ENCODE peak calls at places on chromosomes 12 and 14, in nine cellular contexts. K is nephron progenitor cell; S is HFFc6; N is GM10248; P is omental fat pad; R is LNCaP clone FGC; H is CD8-positive, alpha-beta T cell; T is endodermal cell; F is AG10803. D is an unnamed sample.
A peak's percentile ranks its signal among the peaks of the same experiment; 100 is the strongest.

GRCh38 chr12:115267464-115267863 is 583.5 kb upstream of the TBX3 start:
- DNase-seq in T (no peak), R (no peak), S (no peak), F (peak; percentile 48), H (no peak), P (no peak), K (no peak), N (no peak), D (no peak)

GRCh38 chr14:92501891-92502351 is 11.7 kb upstream of the RIN3 start:
- DNase-seq in F (peak; percentile 95), S (peak; percentile 57), H (no peak), T (peak; percentile 23), P (peak; percentile 14), K (no peak), N (no peak), R (no peak), D (no peak)

GRCh38 chr12:22982635-22983034 is 357.7 kb downstream of the ETNK1 start:
- DNase-seq in N (no peak), F (no peak), K (no peak), S (no peak), R (no peak), H (no peak), P (no peak), T (no peak), D (no peak)

GRCh38 chr14:41957459-41957858 is 350.8 kb downstream of the LRFN5 start:
- DNase-seq in S (no peak), N (no peak), R (peak; percentile 21), H (no peak), K (no peak), T (no peak), P (no peak), F (no peak), D (no peak)

GRCh38 chr14:78902010-78902623 is 731.9 kb downstream of the NRXN3 start:
- DNase-seq in T (peak; percentile 80), H (no peak), S (peak; percentile 24), R (peak; percentile 13), P (no peak), K (peak; percentile 66), F (peak; percentile 42), N (no peak), D (peak; percentile 58)

GRCh38 chr12:67650528-67651379 is 2.2 kb downstream of the DYRK2 start:
- DNase-seq in N (peak; percentile 40), P (no peak), R (no peak), T (peak; percentile 69), S (no peak), K (peak; percentile 12), H (no peak), F (no peak), D (no peak)

GRCh38 chr12:26465419-26466097 is 270.2 kb downstream of the SSPN start:
- DNase-seq in F (no peak), H (no peak), K (no peak), R (no peak), P (no peak), T (peak; percentile 70), N (no peak), S (no peak), D (no peak)

GRCh38 chr12:29591140-29592020 is 93.9 kb upstream of the OVCH1 start:
- DNase-seq in P (no peak), R (no peak), H (no peak), K (peak; percentile 50), F (peak; percentile 9), T (peak; percentile 88), N (no peak), S (no peak), D (no peak)

GRCh38 chr12:20492251-20492728 is 124.0 kb downstream of the PDE3A start:
- DNase-seq in H (no peak), R (no peak), P (no peak), N (no peak), K (no peak), S (peak; percentile 72), F (peak; percentile 39), T (no peak), D (no peak)

GRCh38 chr14:99118046-99118721 is 153.8 kb downstream of the BCL11B start:
- DNase-seq in K (peak; percentile 33), S (no peak), P (no peak), F (no peak), H (no peak), R (no peak), T (peak; percentile 63), N (no peak), D (no peak)

GRCh38 chr12:25839470-25839869 is 119.0 kb upstream of the RASSF8 start:
- DNase-seq in K (no peak), H (no peak), S (no peak), F (no peak), P (no peak), R (peak; percentile 84), T (no peak), N (no peak), D (no peak)

GRCh38 chr12:43407816-43408645 is 144.0 kb downstream of the ADAMTS20 start:
- DNase-seq in K (no peak), N (peak; percentile 11), F (peak; percentile 4), H (no peak), P (no peak), T (no peak), S (peak; percentile 30), R (no peak), D (no peak)

GRCh38 chr12:29223936-29224921 is 75.2 kb downstream of the FAR2 start:
- DNase-seq in K (no peak), N (no peak), R (no peak), P (no peak), F (no peak), H (no peak), S (no peak), T (no peak), D (no peak)

GRCh38 chr12:91007531-91008290 is 2.9 kb upstream of the EPYC start:
- DNase-seq in F (no peak), S (no peak), N (peak; percentile 7), T (no peak), P (no peak), H (no peak), R (no peak), K (no peak), D (no peak)

GRCh38 chr14:32206552-32206951 is 3.5 kb upstream of the RNU6-8 start:
- DNase-seq in K (no peak), S (no peak), H (no peak), T (no peak), P (no peak), N (no peak), R (no peak), F (no peak), D (no peak)

GRCh38 chr14:32209471-32209870 is 6.4 kb upstream of the RNU6-8 start:
- DNase-seq in N (no peak), R (no peak), P (no peak), H (no peak), T (no peak), S (no peak), K (no peak), F (no peak), D (no peak)

GRCh38 chr14:32212833-32213232 is 9.8 kb upstream of the RNU6-8 start:
- DNase-seq in H (no peak), K (no peak), T (no peak), N (no peak), S (no peak), R (no peak), P (no peak), F (no peak), D (no peak)

GRCh38 chr14:32208490-32208889 is 5.4 kb upstream of the RNU6-8 start:
- DNase-seq in N (no peak), H (no peak), P (no peak), F (no peak), S (no peak), T (no peak), K (no peak), R (no peak), D (no peak)

GRCh38 chr14:32211068-32211404 is 8.0 kb upstream of the RNU6-8 start:
- DNase-seq in F (no peak), K (no peak), N (no peak), H (no peak), T (no peak), S (no peak), R (no peak), P (no peak), D (no peak)
- TF ChIP-seq CTCF in F (no peak), K (no peak), N (no peak), H (no peak), T (no peak), S (no peak), R (no peak), P (no peak), D (no peak)

DNA sequence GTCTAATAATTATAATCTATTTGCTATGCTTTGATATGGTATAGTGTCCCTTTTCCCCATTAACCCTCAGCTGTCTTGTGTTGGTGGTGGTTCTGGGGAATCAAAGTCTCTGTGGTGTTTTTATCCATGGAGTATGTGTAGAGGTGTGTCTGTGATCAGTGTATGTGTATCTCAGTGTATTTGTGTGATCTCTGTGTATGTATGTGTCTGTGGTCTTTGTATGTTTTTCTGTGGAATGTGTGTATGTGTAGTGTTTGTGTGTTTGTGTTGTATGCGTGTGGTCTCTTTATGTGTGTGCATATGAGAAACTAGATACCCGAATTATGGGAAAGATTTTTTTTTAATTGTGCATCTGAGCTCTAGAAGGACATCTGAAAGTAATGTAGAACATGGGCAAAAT is 1.1 kb downstream of the GPR33 start:
- DNase-seq in R (no peak), T (no peak), H (no peak), P (no peak), F (no peak), S (no peak), N (no peak), K (no peak), D (no peak)
- TF ChIP-seq CTCF in R (no peak), T (no peak), H (no peak), P (no peak), F (no peak), S (no peak), N (no peak), K (no peak), D (no peak)

DNA sequence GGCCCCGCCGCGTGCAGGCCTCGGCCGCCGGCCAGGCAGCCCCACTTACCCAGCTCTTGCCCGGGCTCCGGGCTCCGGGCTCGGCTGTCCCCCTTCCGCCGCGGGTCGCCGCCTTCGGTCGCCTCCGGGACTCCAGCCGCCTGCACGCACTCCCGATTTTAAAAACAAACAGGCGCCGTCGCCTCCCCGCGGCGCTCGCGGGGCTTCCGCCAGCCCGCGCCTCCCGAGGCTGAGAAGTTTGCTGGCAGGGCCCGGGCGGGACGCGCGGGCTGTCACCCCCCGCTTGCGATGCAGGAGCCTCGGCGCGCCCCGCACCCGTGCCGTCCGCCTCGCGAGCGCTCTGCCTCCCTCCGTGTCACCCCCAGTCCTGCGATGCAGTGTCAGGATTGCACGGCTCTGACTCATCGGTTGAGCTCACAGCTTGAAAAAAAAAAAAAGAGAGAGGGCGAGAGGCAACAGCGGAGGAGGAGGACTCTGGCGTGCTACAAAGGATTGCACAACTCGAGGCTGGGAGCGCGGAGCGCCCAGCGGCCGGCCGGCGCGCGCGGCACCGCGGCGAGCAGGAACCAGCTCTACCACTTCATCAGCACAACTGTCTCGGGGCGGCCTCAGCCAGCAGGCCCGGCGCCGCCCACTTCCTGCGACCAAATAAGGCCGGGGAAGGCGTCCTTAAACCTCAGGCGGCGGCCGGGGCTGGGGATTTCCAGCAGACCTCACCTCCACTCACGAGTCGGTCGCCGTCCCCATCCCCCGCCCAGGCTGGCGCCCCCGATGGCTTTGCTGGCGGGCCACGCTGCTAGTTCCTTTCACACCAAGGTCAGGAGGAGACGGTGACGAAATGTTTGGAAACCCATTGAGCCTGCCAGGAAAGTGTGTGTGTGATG is 45.8 kb upstream of the PNMA1 start:
- DNase-seq in N (peak; percentile 92), T (peak; percentile 98), P (peak; percentile 94), K (peak; percentile 95), S (peak; percentile 98), R (peak; percentile 90), H (peak; percentile 97), F (peak; percentile 99), D (peak; percentile 92)
- TF ChIP-seq CTCF in N (no peak), T (peak; percentile 33), P (peak; percentile 11), K (no peak), S (peak; percentile 34), R (no peak), H (peak; percentile 16), F (peak; percentile 1), D (no peak)

GRCh38 chr14:74929242-74929641 is 6.2 kb upstream of the RPS6KL1 start:
- DNase-seq in N (no peak), H (no peak), K (no peak), P (no peak), S (no peak), F (no peak), R (no peak), T (no peak), D (no peak)
- TF ChIP-seq CTCF in N (no peak), H (no peak), K (no peak), P (no peak), S (no peak), F (no peak), R (no peak), T (no peak), D (no peak)